ENCODE peak calls at places on chromosomes 12 and 14, in seven cellular contexts. K is hepatocyte; E is esophagus squamous epithelium; U is fibroblast of pulmonary artery; L is CD8-positive, alpha-beta T cell; J is HFF-Myc; O is A549. R is an unnamed sample.
A peak's percentile ranks its signal among the peaks of the same experiment; 100 is the strongest.

GRCh38 chr14:67971627-67972625 is 152.3 kb downstream of the RAD51B start:
- DNase-seq in U (peak; percentile 26), E (no peak), J (peak; percentile 90), K (no peak), O (peak; percentile 57), L (no peak), R (no peak)

GRCh38 chr14:59301354-59301753 is 112.9 kb downstream of the DAAM1 start:
- DNase-seq in L (no peak), J (no peak), O (no peak), K (no peak), U (no peak), E (no peak), R (no peak)

GRCh38 chr12:63103489-63104131 is 47.4 kb downstream of the AVPR1A start:
- DNase-seq in U (peak; percentile 44), J (no peak), E (no peak), L (no peak), K (peak; percentile 46), O (peak; percentile 25), R (no peak)

GRCh38 chr14:97262336-97262735 is 465.2 kb downstream of the VRK1 start:
- DNase-seq in U (no peak), O (no peak), J (no peak), L (no peak), E (no peak), K (no peak), R (no peak)

GRCh38 chr12:22299294-22299912 is 35.1 kb downstream of the ST8SIA1 start:
- DNase-seq in K (no peak), U (no peak), L (no peak), J (no peak), O (peak; percentile 46), E (no peak), R (no peak)

GRCh38 chr12:59191372-59191771 is 271.1 kb upstream of the LRIG3 start:
- DNase-seq in K (no peak), E (no peak), O (no peak), U (no peak), J (no peak), L (no peak), R (no peak)

GRCh38 chr12:48583728-48584127 is 13.9 kb upstream of the LALBA start:
- DNase-seq in U (no peak), E (no peak), L (no peak), O (no peak), K (no peak), J (no peak), R (no peak)

GRCh38 chr12:70048521-70049245 is 194.6 kb upstream of the CNOT2 start:
- DNase-seq in O (no peak), E (no peak), L (no peak), K (peak; percentile 15), J (no peak), U (no peak), R (no peak)

GRCh38 chr12:111033281-111034147 is 113.1 kb upstream of the MYL2 start:
- DNase-seq in E (no peak), U (no peak), O (no peak), J (no peak), K (peak; percentile 17), L (no peak), R (no peak)

GRCh38 chr14:75513911-75514672 is 8.2 kb upstream of the BATF start:
- DNase-seq in L (no peak), K (no peak), U (no peak), O (no peak), J (no peak), E (no peak), R (no peak)

GRCh38 chr14:75515631-75515999 is 6.7 kb upstream of the BATF start:
- DNase-seq in U (no peak), O (no peak), J (no peak), L (no peak), E (no peak), K (no peak), R (no peak)

GRCh38 chr14:75511201-75511600 is 11.1 kb upstream of the BATF start:
- DNase-seq in U (no peak), E (no peak), O (no peak), K (no peak), L (no peak), J (no peak), R (no peak)

GRCh38 chr14:75518625-75519024 is 3.6 kb upstream of the BATF start:
- DNase-seq in E (no peak), K (no peak), O (peak; percentile 55), U (peak; percentile 35), L (no peak), J (no peak), R (no peak)

DNA sequence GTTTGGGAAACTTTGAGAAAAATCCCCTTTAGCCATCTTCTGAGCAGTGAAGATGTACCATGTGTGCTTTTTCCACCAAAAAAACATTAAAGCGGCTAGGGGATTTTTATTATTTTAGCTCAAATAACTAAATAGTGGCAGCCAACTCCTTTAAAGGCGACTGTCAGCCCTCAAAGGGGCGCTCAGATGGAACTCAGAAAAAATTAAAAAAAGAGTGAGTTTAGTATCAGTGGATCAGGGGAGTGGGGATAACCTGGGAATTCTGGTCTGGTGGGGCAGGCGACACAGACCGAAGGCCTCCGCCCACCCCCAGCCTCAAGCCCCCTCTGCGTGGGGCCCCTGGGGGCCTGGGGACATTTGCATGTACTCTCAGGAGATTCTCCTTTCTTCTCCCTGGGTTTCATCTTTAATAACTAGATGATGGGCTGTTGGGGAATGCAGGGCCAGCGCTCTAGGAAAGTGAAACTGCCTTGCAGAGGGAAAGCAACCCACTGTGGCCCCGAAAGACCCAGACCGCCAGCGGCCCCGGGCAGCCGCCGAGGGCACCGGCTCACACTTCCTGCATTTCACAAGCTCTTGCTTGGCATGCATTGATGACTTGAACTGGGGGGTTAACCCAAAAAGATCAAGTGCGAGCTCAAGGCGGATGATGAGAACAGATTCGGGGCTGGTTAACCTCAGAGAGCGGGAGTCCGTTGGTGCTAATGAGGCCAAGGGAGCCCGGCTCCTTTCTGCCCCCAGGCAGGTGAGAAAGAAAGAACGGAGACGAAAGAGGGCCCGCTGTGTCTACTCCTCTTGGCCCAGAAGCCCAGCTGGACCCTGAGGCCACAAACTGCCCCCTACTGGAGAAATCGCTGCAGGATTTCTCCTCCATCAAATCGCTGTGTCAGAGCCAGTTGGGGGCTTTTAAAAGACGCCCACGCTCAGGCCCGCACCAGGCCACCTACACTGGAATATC is 7.3 kb upstream of the BATF start:
- DNase-seq in L (peak; percentile 49), O (no peak), J (no peak), K (no peak), U (no peak), E (no peak), R (no peak)
- TF ChIP-seq CTCF in L (no peak), O (no peak), J (peak; percentile 31), K (no peak), U (peak; percentile 31), E (no peak), R (peak; percentile 36)

GRCh38 chr12:34368079-34368478 is 345.8 kb downstream of the ALG10 start:
- DNase-seq in E (no peak), K (no peak), O (no peak), J (no peak), U (no peak), L (no peak), R (no peak)

GRCh38 chr12:34376133-34376799 is 354.0 kb downstream of the ALG10 start:
- DNase-seq in J (no peak), L (no peak), O (no peak), K (no peak), E (no peak), U (no peak), R (no peak)

GRCh38 chr12:34372003-34372402 is 349.7 kb downstream of the ALG10 start:
- DNase-seq in L (no peak), J (no peak), K (no peak), O (no peak), U (no peak), E (no peak), R (no peak)

GRCh38 chr12:34373926-34374325 is 351.6 kb downstream of the ALG10 start:
- DNase-seq in O (no peak), J (no peak), U (no peak), L (no peak), E (no peak), K (no peak), R (no peak)

GRCh38 chr12:34371050-34371449 is 348.8 kb downstream of the ALG10 start:
- DNase-seq in L (no peak), E (no peak), K (no peak), O (no peak), J (no peak), U (no peak), R (no peak)
- H3K4me3 ChIP-seq in L (no peak overlapping the region), E (no peak overlapping the region), K (no peak overlapping the region), O (no peak overlapping the region), J (no peak overlapping the region), U (no peak overlapping the region), R (no peak overlapping the region)

GRCh38 chr12:119804011-119804641 is 73.0 kb downstream of the CIT start:
- DNase-seq in E (peak; percentile 4), J (peak; percentile 69), O (peak; percentile 63), K (peak; percentile 90), L (no peak), U (peak; percentile 64), R (no peak)
- TF ChIP-seq CTCF in E (peak; percentile 35), J (peak; percentile 63), O (peak; percentile 57), K (peak; percentile 58), L (no peak), U (peak; percentile 29), R (peak; percentile 70)

GRCh38 chr14:31564194-31564593 is 3.0 kb downstream of the NUBPL start:
- DNase-seq in K (no peak), U (no peak), O (no peak), E (no peak), L (no peak), J (no peak), R (no peak)

GRCh38 chr14:31556191-31556590 is 5.0 kb upstream of the NUBPL start:
- DNase-seq in J (no peak), E (no peak), O (no peak), U (no peak), K (no peak), L (no peak), R (no peak)

GRCh38 chr14:31561155-31561846 is at the start of gene NUBPL:
- DNase-seq in U (peak; percentile 97), J (peak; percentile 91), E (peak; percentile 70), L (peak; percentile 99), K (peak; percentile 95), O (peak; percentile 94), R (peak; percentile 70)

GRCh38 chr14:31559939-31560338 is 1.3 kb upstream of the NUBPL start:
- DNase-seq in O (no peak), J (no peak), U (no peak), L (no peak), K (no peak), E (no peak), R (no peak)

GRCh38 chr14:31560759-31561154 is 447 bp upstream of the NUBPL start:
- DNase-seq in E (no peak), K (no peak), U (peak; percentile 14), O (no peak), L (no peak), J (no peak), R (no peak)
- H3K4me3 ChIP-seq in E (peak overlapping the region; percentile 93), K (peak overlapping the region; percentile 68), U (peak overlapping the region; percentile 84), O (peak overlapping the region; percentile 94), L (peak overlapping the region; percentile 75), J (peak overlapping the region; percentile 85), R (peak overlapping the region; percentile 80)

GRCh38 chr12:103623716-103624115 is 36.6 kb downstream of the STAB2 start:
- DNase-seq in L (no peak), U (no peak), E (no peak), K (no peak), O (no peak), J (no peak), R (no peak)

GRCh38 chr12:103627189-103627855 is 40.2 kb downstream of the STAB2 start:
- DNase-seq in J (no peak), L (no peak), K (no peak), E (no peak), O (no peak), U (no peak), R (no peak)

GRCh38 chr12:103626498-103626897 is 39.4 kb downstream of the STAB2 start:
- DNase-seq in E (no peak), O (peak; percentile 88), J (no peak), K (peak; percentile 65), U (peak; percentile 25), L (no peak), R (peak; percentile 41)
- TF ChIP-seq CTCF in E (no peak), O (peak; percentile 78), J (no peak), K (peak; percentile 50), U (no peak), L (no peak), R (peak; percentile 52)